ENCODE peak calls at places on chromosomes 16 and 17, in five cellular contexts. K is endothelial cell of umbilical vein, W is K562, D is HepG2, I is H1. O is an unnamed sample.

GRCh38 chr16:49854227-49855203 is 1.4 kb downstream of the ZNF423 start:
- DNase-seq in D (no peak), I (no peak), W (no peak), K (peak), O (peak)

GRCh38 chr17:42748202-42748905 is 3.5 kb upstream of the EZH1 start:
- DNase-seq in W (no peak), D (no peak), I (no peak), K (no peak), O (no peak)

GRCh38 chr16:20849587-20850390 is 43.5 kb downstream of the REXO5 start:
- DNase-seq in D (peak), W (peak), K (peak), I (no peak), O (peak)

GRCh38 chr17:8041249-8041928 is 2.5 kb downstream of the ALOX15B start:
- DNase-seq in I (no peak), K (peak), W (peak), D (peak), O (peak)

GRCh38 chr16:78775161-78775561 is 675.7 kb downstream of the WWOX start:
- DNase-seq in D (no peak), W (no peak), I (no peak), K (no peak), O (no peak)

GRCh38 chr17:14886200-14886739 is 378.9 kb downstream of the PMP22 start:
- DNase-seq in I (peak), K (no peak), W (peak), D (peak), O (no peak)

GRCh38 chr17:16878547-16879100 is 93.3 kb downstream of the TNFRSF13B start:
- DNase-seq in K (no peak), D (no peak), I (no peak), W (no peak), O (no peak)

GRCh38 chr17:12318614-12319266 is 298.1 kb downstream of the MAP2K4 start:
- DNase-seq in W (no peak), I (no peak), D (no peak), K (no peak), O (no peak)

GRCh38 chr17:50931003-50931878 is 65.1 kb upstream of the TOB1 start:
- DNase-seq in I (no peak), W (peak), K (peak), D (peak), O (no peak)

GRCh38 chr17:8830141-8830540 is 31.0 kb upstream of the MFSD6L start:
- DNase-seq in I (no peak), D (no peak), W (no peak), K (no peak), O (no peak)

GRCh38 chr17:43917348-43918025 is 10.2 kb upstream of the MPP2 start:
- DNase-seq in D (no peak), K (peak), I (no peak), W (peak), O (no peak)

GRCh38 chr16:31002252-31002700 is 8.2 kb downstream of the STX1B start:
- DNase-seq in D (no peak), I (no peak), W (no peak), K (no peak), O (no peak)

GRCh38 chr17:14845562-14846335 is 419.4 kb downstream of the PMP22 start:
- DNase-seq in I (no peak), D (no peak), K (no peak), W (no peak), O (no peak)

GRCh38 chr16:25005445-25006306 is 9.5 kb downstream of the ARHGAP17 start:
- DNase-seq in W (no peak), K (no peak), D (no peak), I (no peak), O (no peak)

GRCh38 chr17:40303706-40304450 is 5.1 kb upstream of the RARA start:
- DNase-seq in I (no peak), W (no peak), K (no peak), D (no peak), O (no peak)

GRCh38 chr16:73710526-73710925 is 586.1 kb upstream of the PSMD7 start:
- DNase-seq in D (no peak), I (no peak), W (no peak), K (no peak), O (no peak)

GRCh38 chr17:64564098-64564497 is 57.3 kb downstream of the CEP95 start:
- DNase-seq in I (no peak), W (no peak), K (no peak), D (no peak), O (no peak)

GRCh38 chr16:71954180-71954579 is 46.0 kb downstream of the PKD1L3 start:
- DNase-seq in I (no peak), D (no peak), K (no peak), W (no peak), O (no peak)

GRCh38 chr16:54817432-54817831 is 113.2 kb upstream of the IRX5 start:
- DNase-seq in I (no peak), W (no peak), D (peak), K (no peak), O (peak)

GRCh38 chr16:27033281-27033680 is 33.4 kb upstream of the C16orf82 start:
- DNase-seq in D (no peak), K (no peak), I (no peak), W (peak), O (no peak)

GRCh38 chr17:9237661-9238301 is 216.5 kb downstream of the NTN1 start:
- DNase-seq in I (no peak), K (no peak), W (no peak), D (peak), O (no peak)

GRCh38 chr17:4789951-4790704 is 1.4 kb downstream of the GLTPD2 start:
- DNase-seq in D (peak), W (peak), I (no peak), K (peak), O (peak)

GRCh38 chr16:56608876-56609462 is 585 bp downstream of the MT2A start:
- DNase-seq in D (no peak), K (no peak), W (no peak), I (no peak), O (no peak)

GRCh38 chr16:67186550-67186950 is 2.8 kb upstream of the MATCAP1 start:
- DNase-seq in W (no peak), D (no peak), I (no peak), K (no peak), O (no peak)

GRCh38 chr16:84600343-84601229 is 17.3 kb downstream of the COTL1 start:
- DNase-seq in I (no peak), D (no peak), W (peak), K (peak), O (no peak)

GRCh38 chr16:70512456-70512855 is 10.9 kb downstream of the COG4 start:
- DNase-seq in W (no peak), D (no peak), I (no peak), K (no peak), O (peak)

GRCh38 chr16:73019456-73020362 is 28.2 kb downstream of the ZFHX3 start:
- DNase-seq in D (no peak), I (no peak), W (no peak), K (peak), O (peak)

GRCh38 chr16:88345943-88346560 is 36.7 kb upstream of the ZNF469 start:
- DNase-seq in K (no peak), I (no peak), W (no peak), D (no peak), O (no peak)

GRCh38 chr16:66933776-66934137 is 445 bp downstream of the CIAO2B start:
- DNase-seq in W (no peak), K (no peak), I (no peak), D (no peak), O (no peak)

GRCh38 chr17:48132375-48132774 is 24.8 kb downstream of the SNX11 start:
- DNase-seq in I (no peak), D (no peak), K (no peak), W (no peak), O (no peak)

GRCh38 chr16:12272264-12272663 is 295.7 kb downstream of the SNX29 start:
- DNase-seq in W (no peak), K (no peak), I (no peak), D (no peak), O (no peak)

GRCh38 chr16:12268602-12269001 is 292.1 kb downstream of the SNX29 start:
- DNase-seq in W (no peak), I (no peak), D (no peak), K (no peak), O (no peak)

GRCh38 chr16:12265168-12265567 is 288.6 kb downstream of the SNX29 start:
- DNase-seq in D (no peak), W (no peak), I (no peak), K (no peak), O (no peak)

GRCh38 chr16:12271006-12271405 is 294.5 kb downstream of the SNX29 start:
- DNase-seq in I (peak), D (peak), K (no peak), W (peak), O (peak)

DNA sequence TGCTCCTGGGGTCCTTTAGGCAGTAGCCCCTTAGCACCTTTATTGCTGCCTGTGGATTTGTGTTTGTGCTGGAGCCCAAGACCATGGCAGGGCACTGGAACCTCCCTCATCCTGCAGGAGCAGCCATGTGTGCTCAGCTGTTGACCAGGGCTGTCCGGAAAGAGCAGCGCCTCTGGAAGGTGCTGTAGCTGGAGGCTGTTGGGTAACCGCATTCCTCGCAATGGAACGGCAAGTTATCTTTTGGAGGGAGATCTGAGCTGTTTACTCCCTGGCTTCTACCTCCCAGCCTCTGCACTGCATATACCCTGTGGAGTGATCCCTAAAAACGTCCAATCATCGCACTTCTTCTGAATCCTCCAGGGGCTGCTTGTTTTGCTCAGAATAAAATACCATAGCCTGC is 291.0 kb downstream of the SNX29 start:
- DNase-seq in K (no peak), D (peak), W (no peak), I (no peak), O (no peak)
- TF ChIP-seq MAX in K (no peak), D (peak), W (no peak), I (no peak), O (no peak)

DNA sequence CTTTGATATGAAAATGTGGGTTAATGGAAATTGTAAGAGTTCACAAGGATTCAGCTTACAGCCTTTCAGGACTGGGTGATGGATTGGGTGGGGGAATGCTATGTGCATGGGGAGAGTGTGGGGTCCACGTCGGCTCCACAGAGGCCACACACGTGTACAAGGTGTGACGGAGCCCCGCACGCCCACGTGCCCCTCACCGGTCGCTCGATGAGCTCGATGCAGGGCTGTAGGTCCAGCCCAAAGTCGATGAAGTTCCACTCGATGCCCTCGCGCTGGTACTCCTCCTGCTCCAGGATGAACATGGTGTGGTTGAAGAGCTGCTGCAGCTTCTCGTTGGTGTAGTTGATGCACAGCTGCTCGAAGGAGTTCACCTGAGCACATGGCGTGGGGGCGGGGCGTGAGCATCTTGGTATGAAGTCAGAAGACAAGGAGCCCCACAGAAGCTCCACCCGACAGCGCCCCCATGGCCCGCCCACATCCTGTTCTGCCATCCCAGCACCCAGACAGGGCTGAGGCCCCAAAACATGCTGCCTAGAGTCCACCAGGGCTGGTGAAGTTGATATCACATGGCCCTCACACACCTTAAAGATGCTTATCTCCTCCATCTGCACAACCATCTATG is 99.1 kb downstream of the MYH11 start:
- DNase-seq in I (no peak), W (peak), K (no peak), D (no peak), O (no peak)
- TF ChIP-seq JUN in I (no peak), W (no peak), K (no peak), D (no peak), O (no peak)

GRCh38 chr17:6599364-6599763 is 41.1 kb downstream of the KIAA0753 start:
- DNase-seq in D (no peak), I (no peak), K (peak), W (peak), O (peak)
- H3K27ac ChIP-seq in D (no peak), I (no peak), K (no peak), W (peak), O (peak)

GRCh38 chr17:37041931-37042330 is 93.2 kb downstream of the AATF start:
- DNase-seq in I (no peak), W (no peak), D (no peak), K (no peak), O (no peak)
- TF ChIP-seq MAX in I (no peak), W (no peak), D (no peak), K (no peak), O (no peak)

GRCh38 chr16:48395375-48395774 is 10.2 kb upstream of the SIAH1 start:
- DNase-seq in D (no peak), I (no peak), K (no peak), W (no peak), O (no peak)

GRCh38 chr16:48392407-48392806 is 7.2 kb upstream of the SIAH1 start:
- DNase-seq in D (no peak), I (no peak), K (no peak), W (no peak), O (no peak)

GRCh38 chr16:48393843-48394703 is 8.9 kb upstream of the SIAH1 start:
- DNase-seq in W (peak), D (no peak), K (no peak), I (no peak), O (no peak)
- TF ChIP-seq JUN in W (peak), D (no peak), K (no peak), I (no peak), O (no peak)

GRCh38 chr16:3188675-3188924 is 596 bp downstream of the OR1F1 start:
- DNase-seq in W (no peak), D (no peak), K (peak), I (no peak), O (no peak)
- H3K27ac ChIP-seq in W (peak), D (peak), K (no peak), I (no peak), O (peak)

DNA sequence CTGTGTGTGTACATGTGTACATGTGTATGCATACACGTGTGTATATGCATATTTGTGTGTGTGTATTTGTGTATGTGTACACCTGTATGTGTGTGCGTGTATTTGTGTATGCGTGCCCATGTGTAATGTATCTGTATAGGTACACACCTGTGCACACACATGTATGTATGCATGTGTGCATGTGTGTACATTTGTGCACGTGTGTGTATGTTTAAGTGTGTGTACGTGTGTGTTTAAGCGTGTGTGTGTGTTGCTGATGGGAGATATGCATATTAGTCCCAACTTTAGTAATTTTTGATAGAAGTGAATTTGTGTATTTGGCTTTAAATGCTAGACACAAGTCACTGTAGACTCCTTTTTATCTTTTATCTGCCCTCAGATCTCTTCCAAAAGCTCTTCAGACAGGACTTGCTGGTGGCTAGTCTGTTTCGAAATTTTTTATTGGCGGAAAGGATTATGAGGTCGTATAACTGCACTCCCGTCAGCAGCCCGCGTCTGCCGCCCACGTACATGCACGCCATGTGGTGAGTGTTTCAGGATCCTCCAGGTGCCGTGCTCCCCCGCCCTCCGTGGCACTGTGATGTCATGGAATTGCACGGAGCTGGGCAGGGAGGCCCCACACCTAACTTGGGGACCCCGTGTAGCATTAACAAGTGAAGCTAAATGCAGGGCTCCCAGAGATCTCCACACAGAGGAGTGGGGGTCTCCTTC is 168.8 kb upstream of the CHMP6 start:
- DNase-seq in D (no peak), I (no peak), W (no peak), K (no peak), O (no peak)
- TF ChIP-seq MAX in D (no peak), I (no peak), W (no peak), K (no peak), O (no peak)

GRCh38 chr17:72634621-72635020 is 457.9 kb downstream of the SLC39A11 start:
- DNase-seq in I (no peak), K (no peak), D (no peak), W (no peak), O (no peak)

GRCh38 chr17:72631568-72631967 is 460.9 kb downstream of the SLC39A11 start:
- DNase-seq in W (no peak), D (peak), K (no peak), I (no peak), O (no peak)

GRCh38 chr17:72635034-72635654 is 457.3 kb downstream of the SLC39A11 start:
- DNase-seq in D (no peak), K (no peak), W (no peak), I (no peak), O (no peak)

GRCh38 chr17:72632026-72632684 is 460.3 kb downstream of the SLC39A11 start:
- DNase-seq in W (no peak), I (no peak), D (peak), K (no peak), O (peak)
- TF ChIP-seq JUN in W (no peak), I (no peak), D (peak), K (no peak), O (no peak)

GRCh38 chr17:78597923-78598545 is 20.8 kb upstream of the DNAH17 start:
- DNase-seq in I (no peak), K (no peak), W (no peak), D (no peak), O (no peak)
- H3K27ac ChIP-seq in I (no peak), K (no peak), W (no peak), D (no peak), O (peak)